ENCODE peak calls at places on chromosomes 12 and 14, in ten cellular contexts. A is anterior cingulate cortex, Q is H7, V is GM10248, U is SW480, N is pancreas, H is KG1, D is kidney glomerular epithelial cell, W is NCI-H2081, Y is HFF-Myc. S is an unnamed sample.

GRCh38 chr12:116018282-116018681 is 259.2 kb downstream of the MED13L start:
- DNase-seq in V (no peak), U (no peak), A (no peak), Y (no peak), W (no peak), N (no peak), D (no peak), H (no peak), Q (no peak), S (no peak)

GRCh38 chr14:65359503-65359902 is 53.0 kb upstream of the FUT8 start:
- DNase-seq in N (no peak), W (no peak), A (no peak), V (no peak), Y (no peak), D (no peak), U (peak; percentile 35), Q (no peak), H (no peak), S (no peak)

GRCh38 chr12:94190623-94191022 is 42.2 kb downstream of the PLXNC1 start:
- DNase-seq in Y (no peak), H (no peak), U (no peak), N (no peak), V (no peak), A (no peak), D (no peak), Q (no peak), W (no peak), S (no peak)

GRCh38 chr12:88944403-88944802 is 364.1 kb upstream of the KITLG start:
- DNase-seq in U (peak; percentile 54), H (no peak), V (no peak), A (no peak), Y (no peak), N (no peak), D (no peak), Q (no peak), W (no peak), S (no peak)

GRCh38 chr14:93712079-93712837 is 76.0 kb downstream of the PRIMA1 start:
- DNase-seq in Y (no peak), N (no peak), U (no peak), W (no peak), A (no peak), D (no peak), H (no peak), V (no peak), Q (peak; percentile 52), S (no peak)

GRCh38 chr14:31292962-31293616 is 85.5 kb upstream of the HECTD1 start:
- DNase-seq in V (no peak), H (no peak), A (no peak), Q (no peak), D (no peak), Y (no peak), U (no peak), N (no peak), W (no peak), S (peak; percentile 45)

GRCh38 chr14:80364274-80364673 is 153.0 kb upstream of the DIO2 start:
- DNase-seq in U (peak; percentile 53), V (peak; percentile 8), A (no peak), W (peak; percentile 8), Q (peak; percentile 19), Y (no peak), D (no peak), H (no peak), N (no peak), S (peak; percentile 63)

GRCh38 chr12:68425998-68426397 is 93.8 kb upstream of the MDM1 start:
- DNase-seq in Q (no peak), H (no peak), W (no peak), A (no peak), Y (no peak), D (no peak), V (no peak), U (no peak), N (no peak), S (no peak)

GRCh38 chr14:80538633-80539375 is 327.5 kb upstream of the DIO2 start:
- DNase-seq in Q (no peak), U (no peak), N (no peak), D (no peak), Y (no peak), V (no peak), A (no peak), W (no peak), H (no peak), S (no peak)

GRCh38 chr12:108670066-108670631 is 36.5 kb upstream of the SELPLG start:
- DNase-seq in H (no peak), U (no peak), W (no peak), D (no peak), N (peak; percentile 38), V (no peak), Y (no peak), Q (no peak), A (no peak), S (no peak)

GRCh38 chr12:13046914-13047472 is 2.8 kb downstream of the FAM234B start:
- DNase-seq in V (peak; percentile 20), D (no peak), W (no peak), Y (no peak), Q (no peak), H (no peak), U (no peak), N (no peak), A (no peak), S (no peak)

GRCh38 chr12:105920161-105920684 is 218.5 kb downstream of the NUAK1 start:
- DNase-seq in W (no peak), Q (no peak), H (no peak), Y (no peak), N (no peak), U (no peak), V (no peak), A (no peak), D (no peak), S (peak; percentile 58)

GRCh38 chr14:76294876-76295275 is 81.1 kb upstream of the ESRRB start:
- DNase-seq in U (no peak), Y (no peak), H (no peak), Q (no peak), D (no peak), W (no peak), A (no peak), V (no peak), N (no peak), S (no peak)

GRCh38 chr12:3684449-3685051 is 68.4 kb downstream of the CRACR2A start:
- DNase-seq in Y (no peak), N (no peak), Q (no peak), H (no peak), U (no peak), D (no peak), V (no peak), W (no peak), A (no peak), S (no peak)

GRCh38 chr12:24991209-24992049 is 42.5 kb upstream of the BCAT1 start:
- DNase-seq in W (peak; percentile 57), U (peak; percentile 88), Y (peak; percentile 36), Q (peak; percentile 49), H (no peak), A (no peak), D (peak; percentile 69), V (peak; percentile 63), N (no peak), S (peak; percentile 51)

GRCh38 chr12:89084751-89085150 is 267.6 kb downstream of the DUSP6 start:
- DNase-seq in H (no peak), Y (no peak), A (no peak), U (no peak), W (no peak), V (no peak), D (no peak), Q (no peak), N (no peak), S (no peak)

GRCh38 chr14:77219591-77219990 is 38.0 kb downstream of the TMEM63C start:
- DNase-seq in V (no peak), Q (no peak), W (no peak), Y (no peak), N (peak; percentile 86), U (no peak), H (no peak), D (no peak), A (no peak), S (no peak)

GRCh38 chr12:123200414-123200813 is 32.5 kb downstream of the MPHOSPH9 start:
- DNase-seq in W (no peak), Y (no peak), U (no peak), A (no peak), N (no peak), Q (no peak), V (no peak), D (no peak), H (no peak), S (no peak)

GRCh38 chr12:76329163-76329562 is 19.1 kb downstream of the BBS10 start:
- DNase-seq in Y (peak; percentile 43), A (no peak), D (peak; percentile 45), U (peak; percentile 28), Q (no peak), H (no peak), N (no peak), V (no peak), W (no peak), S (peak; percentile 81)

GRCh38 chr12:32240210-32240609 is 133.6 kb downstream of the BICD1 start:
- DNase-seq in H (no peak), Y (no peak), W (no peak), D (no peak), V (no peak), U (no peak), A (no peak), Q (no peak), N (no peak), S (no peak)

GRCh38 chr12:13537623-13538022 is 341.1 kb downstream of the EMP1 start:
- DNase-seq in Y (no peak), A (no peak), D (no peak), N (no peak), H (no peak), Q (no peak), U (no peak), W (no peak), V (peak; percentile 27), S (no peak)

GRCh38 chr12:50182461-50182860 is 15.3 kb upstream of the CERS5 start:
- DNase-seq in W (no peak), Q (no peak), U (no peak), Y (no peak), V (no peak), D (no peak), H (no peak), A (no peak), N (no peak), S (no peak)

GRCh38 chr14:23182372-23183014 is 967 bp downstream of the SLC7A8 start:
- DNase-seq in V (no peak), H (no peak), U (peak; percentile 52), A (no peak), D (peak; percentile 26), Q (peak; percentile 90), W (no peak), N (peak; percentile 71), Y (no peak), S (peak; percentile 87)

GRCh38 chr12:131773582-131774221 is 54.5 kb upstream of the MMP17 start:
- DNase-seq in D (no peak), N (no peak), Y (no peak), U (no peak), V (peak; percentile 79), W (no peak), A (no peak), Q (peak; percentile 84), H (no peak), S (no peak)

GRCh38 chr12:54016051-54016450 is 7.3 kb downstream of the HOXC8 start:
- DNase-seq in H (no peak), D (no peak), U (no peak), N (no peak), W (no peak), A (no peak), V (no peak), Y (no peak), Q (no peak), S (no peak)

GRCh38 chr12:130331146-130331545 is 6.5 kb upstream of the PIWIL1 start:
- DNase-seq in A (no peak), N (no peak), W (no peak), H (no peak), D (no peak), Y (no peak), V (no peak), Q (peak; percentile 56), U (no peak), S (peak; percentile 12)

GRCh38 chr12:68828669-68829068 is 20.7 kb downstream of the MDM2 start:
- DNase-seq in Q (no peak), H (no peak), A (no peak), N (no peak), U (no peak), W (no peak), Y (no peak), D (no peak), V (no peak), S (no peak)

GRCh38 chr12:70577283-70577634 is 60.0 kb downstream of the PTPRB start:
- DNase-seq in Q (no peak), D (no peak), A (no peak), W (no peak), Y (no peak), V (no peak), H (no peak), U (no peak), N (no peak), S (no peak)

S was measured in mesendoderm.